ENCODE peak calls at places on chromosomes 2 and 18, in six cellular contexts. One of them, this sample, is unnamed.

GRCh38 chr2:147045113-147045512 is 799.7 kb upstream of the ACVR2A start:
- DNase-seq in psoas muscle: peak; percentile 55
- DNase-seq in effector memory CD4-positive, alpha-beta T cell: peak; percentile 5
- DNase-seq in fibroblast of lung: peak; percentile 42
- DNase-seq in thoracic aorta: no peak
- DNase-seq in BE2C: peak; percentile 34
- DNase-seq in this sample: peak; percentile 70

GRCh38 chr2:191499874-191500565 is 177.9 kb upstream of the NABP1 start:
- DNase-seq in fibroblast of lung: peak; percentile 74
- DNase-seq in BE2C: peak; percentile 83
- DNase-seq in effector memory CD4-positive, alpha-beta T cell: no peak
- DNase-seq in thoracic aorta: no peak
- DNase-seq in psoas muscle: no peak
- DNase-seq in this sample: no peak

GRCh38 chr2:173218331-173219056 is 136.2 kb upstream of the CDCA7 start:
- DNase-seq in thoracic aorta: no peak
- DNase-seq in BE2C: no peak
- DNase-seq in effector memory CD4-positive, alpha-beta T cell: no peak
- DNase-seq in psoas muscle: no peak
- DNase-seq in fibroblast of lung: no peak
- DNase-seq in this sample: no peak

GRCh38 chr18:61998957-61999356 is 106.2 kb upstream of the RNF152 start:
- DNase-seq in effector memory CD4-positive, alpha-beta T cell: no peak
- DNase-seq in BE2C: no peak
- DNase-seq in psoas muscle: no peak
- DNase-seq in fibroblast of lung: peak; percentile 93
- DNase-seq in thoracic aorta: no peak
- DNase-seq in this sample: peak; percentile 32

GRCh38 chr2:231646471-231646870 is 53.8 kb downstream of the TEX44 start:
- DNase-seq in effector memory CD4-positive, alpha-beta T cell: no peak
- DNase-seq in psoas muscle: no peak
- DNase-seq in fibroblast of lung: no peak
- DNase-seq in BE2C: no peak
- DNase-seq in thoracic aorta: no peak
- DNase-seq in this sample: no peak

GRCh38 chr2:10019174-10019971 is 24.0 kb upstream of the KLF11 start:
- DNase-seq in BE2C: no peak
- DNase-seq in fibroblast of lung: no peak
- DNase-seq in psoas muscle: no peak
- DNase-seq in effector memory CD4-positive, alpha-beta T cell: no peak
- DNase-seq in thoracic aorta: no peak
- DNase-seq in this sample: no peak

GRCh38 chr18:48942554-48943261 is 8.1 kb downstream of the SMAD7 start:
- DNase-seq in BE2C: no peak
- DNase-seq in psoas muscle: no peak
- DNase-seq in thoracic aorta: no peak
- DNase-seq in effector memory CD4-positive, alpha-beta T cell: no peak
- DNase-seq in fibroblast of lung: peak; percentile 99
- DNase-seq in this sample: peak; percentile 68

GRCh38 chr2:46663614-46664013 is 184.2 kb downstream of the TMEM247 start:
- DNase-seq in psoas muscle: no peak
- DNase-seq in BE2C: no peak
- DNase-seq in fibroblast of lung: no peak
- DNase-seq in effector memory CD4-positive, alpha-beta T cell: no peak
- DNase-seq in thoracic aorta: no peak
- DNase-seq in this sample: no peak

GRCh38 chr2:170013802-170014551 is 164.0 kb upstream of the MYO3B start:
- DNase-seq in psoas muscle: no peak
- DNase-seq in effector memory CD4-positive, alpha-beta T cell: no peak
- DNase-seq in fibroblast of lung: peak; percentile 35
- DNase-seq in thoracic aorta: no peak
- DNase-seq in BE2C: peak; percentile 43
- DNase-seq in this sample: peak; percentile 28

GRCh38 chr2:66925128-66925527 is 472.0 kb upstream of the ETAA1 start:
- DNase-seq in fibroblast of lung: peak; percentile 72
- DNase-seq in thoracic aorta: no peak
- DNase-seq in BE2C: no peak
- DNase-seq in psoas muscle: no peak
- DNase-seq in effector memory CD4-positive, alpha-beta T cell: no peak
- DNase-seq in this sample: no peak

GRCh38 chr18:8982416-8983183 is 119.9 kb upstream of the NDUFV2 start:
- DNase-seq in thoracic aorta: no peak
- DNase-seq in psoas muscle: no peak
- DNase-seq in fibroblast of lung: peak; percentile 82
- DNase-seq in BE2C: peak; percentile 51
- DNase-seq in effector memory CD4-positive, alpha-beta T cell: no peak
- DNase-seq in this sample: peak; percentile 22

GRCh38 chr2:95049088-95049955 is 23.8 kb downstream of the MAL start:
- DNase-seq in psoas muscle: peak; percentile 30
- DNase-seq in fibroblast of lung: no peak
- DNase-seq in BE2C: no peak
- DNase-seq in effector memory CD4-positive, alpha-beta T cell: no peak
- DNase-seq in thoracic aorta: no peak
- DNase-seq in this sample: no peak

GRCh38 chr2:73851274-73851673 is 22.5 kb downstream of the STAMBP start:
- DNase-seq in effector memory CD4-positive, alpha-beta T cell: no peak
- DNase-seq in fibroblast of lung: no peak
- DNase-seq in thoracic aorta: no peak
- DNase-seq in BE2C: no peak
- DNase-seq in psoas muscle: no peak
- DNase-seq in this sample: no peak

GRCh38 chr2:46171996-46172546 is 125.1 kb upstream of the EPAS1 start:
- DNase-seq in psoas muscle: no peak
- DNase-seq in fibroblast of lung: no peak
- DNase-seq in thoracic aorta: no peak
- DNase-seq in BE2C: peak; percentile 60
- DNase-seq in effector memory CD4-positive, alpha-beta T cell: no peak
- DNase-seq in this sample: no peak

DNA sequence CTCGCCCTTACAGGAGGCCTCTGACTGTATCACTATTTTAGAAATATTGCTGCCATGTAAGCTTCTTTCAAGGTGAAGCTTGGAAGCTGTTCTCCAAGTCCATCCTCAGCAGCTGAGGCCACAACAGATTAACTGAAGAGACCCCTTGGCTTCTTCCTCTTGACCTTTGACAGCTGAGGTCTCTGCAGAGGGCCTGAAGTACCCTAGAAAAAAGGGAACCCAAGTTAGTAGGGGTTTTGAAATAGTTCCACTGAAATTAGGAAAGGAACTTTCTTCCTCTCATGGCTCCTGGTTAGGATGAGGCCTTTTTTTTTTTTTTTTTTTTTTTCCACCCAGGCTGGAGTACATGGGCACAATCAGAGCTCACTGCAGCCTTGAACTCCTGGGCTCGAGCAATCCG is 15.5 kb upstream of the IHH start:
- DNase-seq in effector memory CD4-positive, alpha-beta T cell: no peak
- DNase-seq in thoracic aorta: no peak
- DNase-seq in BE2C: no peak
- DNase-seq in fibroblast of lung: no peak
- DNase-seq in psoas muscle: no peak
- DNase-seq in this sample: no peak
- H3K4me1 ChIP-seq in effector memory CD4-positive, alpha-beta T cell: no peaks in the 10 kb centered on the region
- H3K4me1 ChIP-seq in thoracic aorta: no peaks in the 10 kb centered on the region
- H3K4me1 ChIP-seq in BE2C: no peaks in the 10 kb centered on the region
- H3K4me1 ChIP-seq in fibroblast of lung: no peaks in the 10 kb centered on the region
- H3K4me1 ChIP-seq in psoas muscle: no peaks in the 10 kb centered on the region
- H3K4me1 ChIP-seq in this sample: no peaks in the 10 kb centered on the region

GRCh38 chr2:45003586-45004568 is 5.4 kb downstream of the SIX2 start:
- DNase-seq in effector memory CD4-positive, alpha-beta T cell: no peak
- DNase-seq in thoracic aorta: no peak
- DNase-seq in BE2C: no peak
- DNase-seq in fibroblast of lung: no peak
- DNase-seq in psoas muscle: no peak
- DNase-seq in this sample: no peak

GRCh38 chr2:45000341-45000901 is 8.8 kb downstream of the SIX2 start:
- DNase-seq in psoas muscle: no peak
- DNase-seq in BE2C: no peak
- DNase-seq in thoracic aorta: no peak
- DNase-seq in fibroblast of lung: no peak
- DNase-seq in effector memory CD4-positive, alpha-beta T cell: no peak
- DNase-seq in this sample: no peak

GRCh38 chr2:45000921-45001628 is 8.2 kb downstream of the SIX2 start:
- DNase-seq in BE2C: no peak
- DNase-seq in psoas muscle: peak; percentile 58
- DNase-seq in effector memory CD4-positive, alpha-beta T cell: no peak
- DNase-seq in thoracic aorta: no peak
- DNase-seq in fibroblast of lung: no peak
- DNase-seq in this sample: no peak

GRCh38 chr2:45002661-45003210 is 6.5 kb downstream of the SIX2 start:
- DNase-seq in fibroblast of lung: no peak
- DNase-seq in psoas muscle: no peak
- DNase-seq in BE2C: no peak
- DNase-seq in effector memory CD4-positive, alpha-beta T cell: no peak
- DNase-seq in thoracic aorta: no peak
- DNase-seq in this sample: no peak

GRCh38 chr2:45001629-45002385 is 7.4 kb downstream of the SIX2 start:
- DNase-seq in effector memory CD4-positive, alpha-beta T cell: no peak
- DNase-seq in psoas muscle: no peak
- DNase-seq in fibroblast of lung: no peak
- DNase-seq in BE2C: no peak
- DNase-seq in thoracic aorta: no peak
- DNase-seq in this sample: no peak
- H3K4me3 ChIP-seq in effector memory CD4-positive, alpha-beta T cell: no peak overlapping the region
- H3K4me3 ChIP-seq in psoas muscle: peak overlapping the region; percentile 30
- H3K4me3 ChIP-seq in fibroblast of lung: no peak overlapping the region
- H3K4me3 ChIP-seq in BE2C: no peak overlapping the region
- H3K4me3 ChIP-seq in thoracic aorta: peak overlapping the region; percentile 70
- H3K4me3 ChIP-seq in this sample: no peak overlapping the region

GRCh38 chr18:41646915-41647314 is 308.1 kb upstream of the PIK3C3 start:
- DNase-seq in thoracic aorta: no peak
- DNase-seq in fibroblast of lung: no peak
- DNase-seq in BE2C: no peak
- DNase-seq in psoas muscle: no peak
- DNase-seq in effector memory CD4-positive, alpha-beta T cell: no peak
- DNase-seq in this sample: no peak
- H3K4me1 ChIP-seq in thoracic aorta: no peaks in the 10 kb centered on the region
- H3K4me1 ChIP-seq in fibroblast of lung: no peaks in the 10 kb centered on the region
- H3K4me1 ChIP-seq in BE2C: no peaks in the 10 kb centered on the region
- H3K4me1 ChIP-seq in psoas muscle: no peaks in the 10 kb centered on the region
- H3K4me1 ChIP-seq in effector memory CD4-positive, alpha-beta T cell: no peaks in the 10 kb centered on the region
- H3K4me1 ChIP-seq in this sample: no peaks in the 10 kb centered on the region

GRCh38 chr2:239399404-239399999 is 1.3 kb downstream of the HDAC4 start:
- DNase-seq in BE2C: peak; percentile 78
- DNase-seq in thoracic aorta: no peak
- DNase-seq in fibroblast of lung: peak; percentile 16
- DNase-seq in effector memory CD4-positive, alpha-beta T cell: peak; percentile 39
- DNase-seq in psoas muscle: no peak
- DNase-seq in this sample: peak; percentile 43
- H3K4me3 ChIP-seq in BE2C: peak overlapping the region; percentile 79
- H3K4me3 ChIP-seq in thoracic aorta: peak overlapping the region; percentile 81
- H3K4me3 ChIP-seq in fibroblast of lung: peak overlapping the region; percentile 64
- H3K4me3 ChIP-seq in effector memory CD4-positive, alpha-beta T cell: peak overlapping the region; percentile 47
- H3K4me3 ChIP-seq in psoas muscle: peak overlapping the region; percentile 70
- H3K4me3 ChIP-seq in this sample: peak overlapping the region; percentile 50